ENCODE peak calls at places on chromosome 1, in six cellular contexts. G, S, Y, F, A and I are unnamed samples.

GRCh38 chr1:56002272-56002671 is 577.1 kb downstream of the PLPP3 start:
- DNase-seq in A (no peak), G (no peak), Y (no peak), F (no peak), S (no peak), I (no peak)

GRCh38 chr1:65264197-65264929 is 45.0 kb upstream of the DNAJC6 start:
- DNase-seq in G (no peak), Y (peak; percentile 54), S (peak; percentile 71), A (peak; percentile 51), F (no peak), I (peak; percentile 18)

GRCh38 chr1:171139890-171140289 is 45.2 kb upstream of the FMO2 start:
- DNase-seq in G (no peak), A (no peak), F (no peak), Y (no peak), S (no peak), I (no peak)

GRCh38 chr1:226125097-226125630 is 61.4 kb downstream of the ACBD3 start:
- DNase-seq in Y (peak; percentile 78), A (peak; percentile 74), F (peak; percentile 84), G (peak; percentile 93), S (peak; percentile 69), I (peak; percentile 83)

GRCh38 chr1:9539829-9540550 is 725 bp downstream of the SLC25A33 start:
- DNase-seq in S (peak; percentile 22), F (peak; percentile 73), G (peak; percentile 55), Y (peak; percentile 46), A (peak; percentile 46), I (peak; percentile 41)

GRCh38 chr1:228478912-228479665 is 8.1 kb upstream of the RNF187 start:
- DNase-seq in Y (no peak), G (no peak), F (no peak), A (no peak), S (no peak), I (no peak)

GRCh38 chr1:186722711-186723309 is 42.6 kb upstream of the PTGS2 start:
- DNase-seq in S (peak; percentile 73), A (peak; percentile 22), Y (peak; percentile 58), G (no peak), F (no peak), I (no peak)

GRCh38 chr1:33616780-33617179 is 144.3 kb downstream of the ZSCAN20 start:
- DNase-seq in A (no peak), F (no peak), Y (no peak), S (no peak), G (no peak), I (no peak)

GRCh38 chr1:62271932-62272728 is 47.1 kb downstream of the KANK4 start:
- DNase-seq in G (no peak), Y (no peak), A (no peak), F (no peak), S (no peak), I (no peak)

GRCh38 chr1:119676571-119677206 is 28.6 kb upstream of the ZNF697 start:
- DNase-seq in G (peak; percentile 19), A (no peak), Y (peak; percentile 35), F (peak; percentile 73), S (no peak), I (no peak)

GRCh38 chr1:35857830-35858229 is 25.2 kb upstream of the AGO1 start:
- DNase-seq in F (no peak), G (no peak), A (peak; percentile 20), Y (peak; percentile 44), S (peak; percentile 13), I (no peak)

GRCh38 chr1:7469255-7469938 is 301.7 kb upstream of the VAMP3 start:
- DNase-seq in S (peak; percentile 33), F (peak; percentile 86), A (no peak), Y (peak; percentile 51), G (no peak), I (no peak)

GRCh38 chr1:225848044-225848955 is 33.9 kb downstream of the TMEM63A start:
- DNase-seq in F (no peak), Y (no peak), G (no peak), S (peak; percentile 76), A (peak; percentile 79), I (no peak)

GRCh38 chr1:18299441-18300338 is 181.0 kb upstream of the KLHDC7A start:
- DNase-seq in Y (no peak), A (peak; percentile 52), F (no peak), G (peak; percentile 26), S (no peak), I (no peak)

GRCh38 chr1:115312752-115313151 is 25.3 kb downstream of the NGF start:
- DNase-seq in S (no peak), F (no peak), A (no peak), Y (no peak), G (no peak), I (no peak)

GRCh38 chr1:204885790-204886189 is 15.1 kb downstream of the NFASC start:
- DNase-seq in Y (no peak), F (no peak), S (no peak), A (no peak), G (no peak), I (no peak)

GRCh38 chr1:90412563-90412962 is 304.5 kb downstream of the BARHL2 start:
- DNase-seq in G (no peak), A (no peak), F (no peak), Y (no peak), S (no peak), I (no peak)

GRCh38 chr1:90414201-90414600 is 302.9 kb downstream of the BARHL2 start:
- DNase-seq in G (no peak), S (no peak), Y (no peak), A (no peak), F (no peak), I (no peak)

GRCh38 chr1:90411155-90411554 is 305.9 kb downstream of the BARHL2 start:
- DNase-seq in Y (no peak), F (no peak), S (no peak), G (no peak), A (no peak), I (no peak)

GRCh38 chr1:90413519-90413918 is 303.6 kb downstream of the BARHL2 start:
- DNase-seq in A (no peak), Y (no peak), G (no peak), S (no peak), F (no peak), I (no peak)

GRCh38 chr1:90417139-90417538 is 300.0 kb downstream of the BARHL2 start:
- DNase-seq in F (no peak), A (no peak), Y (no peak), S (no peak), G (no peak), I (no peak)
- H3K4me3 ChIP-seq in F (no peak overlapping the region), A (no peak overlapping the region), Y (no peak overlapping the region), S (no peak overlapping the region), G (no peak overlapping the region), I (no peak overlapping the region)

GRCh38 chr1:14994841-14995437 is 158.6 kb upstream of the TMEM51 start:
- DNase-seq in S (no peak), Y (no peak), F (no peak), A (no peak), G (no peak), I (no peak)
- H3K27ac ChIP-seq in S (no peak overlapping the region), Y (no peak overlapping the region), F (no peak overlapping the region), A (no peak overlapping the region), G (no peak overlapping the region), I (no peak overlapping the region)

DNA sequence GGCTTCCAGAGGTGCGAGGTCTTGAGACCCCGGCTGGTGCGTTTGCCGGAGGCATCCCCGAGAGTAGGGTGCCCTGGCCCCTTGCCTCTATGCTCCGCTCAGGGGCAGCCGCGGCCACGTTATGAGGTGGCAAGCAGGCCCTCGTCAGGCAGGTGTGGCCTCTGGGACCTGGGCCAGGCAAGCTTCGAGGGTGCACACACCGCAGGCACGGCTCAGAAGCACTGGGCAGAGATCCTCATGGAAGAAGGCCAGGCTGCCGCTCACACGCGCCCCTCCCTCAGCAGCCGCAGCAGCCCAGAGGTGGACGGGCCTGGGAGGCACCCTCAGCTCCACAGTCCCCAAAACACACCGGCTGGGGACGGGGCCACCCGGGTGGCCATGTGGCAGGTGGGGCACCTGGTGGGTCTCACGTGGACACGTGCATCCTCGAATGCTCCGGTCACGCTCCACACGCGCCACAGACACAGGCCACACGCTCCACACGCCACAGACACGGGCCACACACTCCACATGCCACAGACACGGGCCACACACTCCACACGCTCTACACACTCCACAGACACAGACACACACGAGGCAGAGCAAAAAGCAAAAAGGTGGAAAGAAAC is 6.5 kb downstream of the SDF4 start:
- DNase-seq in G (no peak), S (no peak), F (no peak), Y (no peak), A (no peak), I (no peak)
- H3K36me3 ChIP-seq in G (peaks cover 20% of the 10 kb centered on the region), S (peaks cover 57% of the 10 kb centered on the region), F (peaks cover 49% of the 10 kb centered on the region), Y (peaks cover 42% of the 10 kb centered on the region), A (peaks cover 54% of the 10 kb centered on the region), I (peaks cover 87% of the 10 kb centered on the region)

GRCh38 chr1:6243993-6244392 is at the start of gene HES3:
- DNase-seq in A (no peak), F (no peak), Y (no peak), G (no peak), S (no peak), I (no peak)
- H3K4me3 ChIP-seq in A (peak within 1 kb of the TSS; percentile 77), F (no peak within 1 kb of the TSS), Y (no peak within 1 kb of the TSS), G (no peak within 1 kb of the TSS), S (no peak within 1 kb of the TSS), I (no peak within 1 kb of the TSS)

GRCh38 chr1:53383471-53383870 is 55.6 kb upstream of the LRP8 start:
- DNase-seq in G (no peak), Y (no peak), A (no peak), F (no peak), S (no peak), I (no peak)
- H3K27ac ChIP-seq in G (no peak overlapping the region), Y (no peak overlapping the region), A (peak overlapping the region; percentile 98), F (no peak overlapping the region), S (no peak overlapping the region), I (no peak overlapping the region)

GRCh38 chr1:26410706-26411623 is at the start of gene LIN28A:
- DNase-seq in G (no peak), S (no peak), A (no peak), Y (no peak), F (peak; percentile 50), I (no peak)
- H3K36me3 ChIP-seq in G (no peaks in the 10 kb centered on the region), S (no peaks in the 10 kb centered on the region), A (no peaks in the 10 kb centered on the region), Y (no peaks in the 10 kb centered on the region), F (no peaks in the 10 kb centered on the region), I (no peaks in the 10 kb centered on the region)

GRCh38 chr1:201475915-201476669 is 7.1 kb upstream of the PHLDA3 start:
- DNase-seq in G (no peak), A (no peak), F (no peak), Y (no peak), S (no peak), I (no peak)
- H3K4me3 ChIP-seq in G (no peak overlapping the region), A (no peak overlapping the region), F (no peak overlapping the region), Y (no peak overlapping the region), S (no peak overlapping the region), I (no peak overlapping the region)